ENCODE peak calls at places on chromosomes 4 and X, in six cellular contexts. G is mesendoderm, X is GM23248, W is GM23338, R is colonic mucosa, H is hepatocyte. V is an unnamed sample. For H3K27me3, the result is how much of the 10 kb centered on the place peaks cover.

GRCh38 chrX:39491548-39492297 is 606.0 kb downstream of the BCOR start:
- DNase-seq in X (no peak), W (no peak), R (peak), H (peak), G (no peak), V (peak)

GRCh38 chrX:68045008-68045577 is 388.2 kb downstream of the OPHN1 start:
- DNase-seq in X (peak), R (no peak), H (no peak), G (no peak), W (no peak), V (no peak)

GRCh38 chr4:185833055-185833598 is 21.1 kb upstream of the SORBS2 start:
- DNase-seq in R (no peak), X (no peak), W (no peak), H (no peak), G (peak), V (no peak)

GRCh38 chr4:149796381-149796780 is 19.3 kb downstream of the IQCM start:
- DNase-seq in H (no peak), R (no peak), X (peak), G (peak), W (no peak), V (no peak)

GRCh38 chrX:13607996-13608365 is 38.6 kb downstream of the EGFL6 start:
- DNase-seq in H (no peak), X (no peak), G (peak), R (no peak), W (no peak), V (no peak)

GRCh38 chrX:68487254-68487653 is 11.6 kb upstream of the YIPF6 start:
- DNase-seq in X (no peak), G (no peak), W (no peak), R (no peak), H (no peak), V (no peak)

GRCh38 chrX:44698328-44698727 is 145.5 kb upstream of the DUSP21 start:
- DNase-seq in H (no peak), R (no peak), W (no peak), X (no peak), G (no peak), V (no peak)

GRCh38 chr4:13403833-13404232 is 80.3 kb downstream of the RAB28 start:
- DNase-seq in H (no peak), G (no peak), W (no peak), X (peak), R (no peak), V (no peak)

GRCh38 chr4:52657630-52658501 is 1.2 kb downstream of the USP46 start:
- DNase-seq in R (peak), H (peak), W (peak), G (peak), X (peak), V (peak)

GRCh38 chr4:54015421-54016065 is 48.9 kb downstream of the CHIC2 start:
- DNase-seq in X (no peak), H (no peak), G (peak), R (no peak), W (peak), V (peak)

GRCh38 chr4:72613959-72614358 is 44.9 kb upstream of the ADAMTS3 start:
- DNase-seq in R (no peak), H (no peak), X (no peak), W (no peak), G (peak), V (no peak)

GRCh38 chr4:102527695-102528094 is 26.5 kb downstream of the NFKB1 start:
- DNase-seq in G (no peak), W (no peak), R (no peak), H (no peak), X (no peak), V (no peak)

GRCh38 chr4:139986621-139987510 is 167.1 kb downstream of the MAML3 start:
- DNase-seq in R (no peak), X (peak), H (no peak), G (no peak), W (no peak), V (no peak)

GRCh38 chr4:94349193-94349592 is 6.6 kb upstream of the HPGDS start:
- DNase-seq in R (no peak), H (no peak), X (peak), G (no peak), W (no peak), V (no peak)

GRCh38 chr4:38069271-38069760 is 109.1 kb downstream of the PTTG2 start:
- DNase-seq in W (peak), X (peak), R (peak), H (peak), G (peak), V (peak)

GRCh38 chr4:102472441-102473013 is 28.6 kb upstream of the NFKB1 start:
- DNase-seq in H (no peak), G (no peak), W (no peak), R (no peak), X (no peak), V (no peak)

GRCh38 chrX:124963717-124964116 is 356.0 kb upstream of the TEX13C start:
- DNase-seq in R (no peak), G (no peak), X (no peak), H (no peak), W (no peak), V (no peak)
- H3K27me3 ChIP-seq in R (under half), G (under half), X (under half), H (under half), W (under half), V (under half)

GRCh38 chr4:71486550-71487323 is 147.9 kb downstream of the SLC4A4 start:
- DNase-seq in R (no peak), H (no peak), G (no peak), X (no peak), W (no peak), V (no peak)
- H3K4me3 ChIP-seq in R (no peak), H (no peak), G (no peak), X (no peak), W (no peak), V (no peak)

GRCh38 chrX:49860867-49861535 is 18.3 kb upstream of the USP27X start:
- DNase-seq in R (no peak), H (no peak), W (no peak), X (no peak), G (no peak), V (no peak)
- H3K27me3 ChIP-seq in R (under half), H (under half), W (under half), X (under half), G (under half), V (under half)

DNA sequence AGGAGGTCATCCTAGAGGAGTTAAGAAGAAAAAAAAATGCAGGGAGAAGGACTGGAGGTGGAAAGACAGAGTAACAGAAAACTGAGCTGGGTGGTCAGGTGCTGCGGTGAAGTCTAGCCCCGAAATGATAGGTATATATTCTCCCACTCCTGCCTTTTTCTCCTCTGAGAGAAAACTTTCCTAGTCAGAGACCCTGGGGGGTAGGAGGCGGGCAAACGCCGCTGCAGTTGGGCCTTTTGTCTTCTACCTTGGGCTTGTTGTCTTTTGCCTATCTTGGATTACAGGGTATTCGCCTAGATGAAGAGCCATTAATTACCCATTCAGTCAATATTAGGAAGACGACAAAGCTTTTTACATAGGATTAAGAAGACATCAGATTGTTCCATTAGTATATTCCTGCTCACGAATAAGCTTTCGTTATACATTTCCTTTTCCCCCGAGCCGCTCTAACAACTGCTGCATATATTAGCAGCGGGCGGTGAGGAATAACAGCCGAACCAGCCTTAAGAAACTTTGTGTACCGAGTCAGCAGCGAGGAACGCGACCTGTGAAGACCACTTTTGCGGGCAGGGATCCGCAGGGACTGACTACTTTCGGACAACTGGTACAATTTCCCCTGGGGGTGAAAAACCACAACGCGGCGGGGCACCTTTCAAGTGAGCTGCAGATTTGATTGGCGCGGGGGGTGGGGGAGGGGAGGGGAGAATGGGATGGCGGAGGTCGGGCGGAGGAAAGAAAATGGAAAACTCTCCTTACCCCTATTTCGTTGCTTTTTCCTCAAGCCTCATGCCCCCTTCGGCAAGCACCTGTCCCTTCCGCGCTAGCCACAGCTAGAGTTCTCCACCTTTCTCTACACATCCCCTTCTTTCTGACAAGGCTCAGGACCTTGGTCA is 5.7 kb upstream of the PITX2 start:
- DNase-seq in H (no peak), X (no peak), W (peak), R (no peak), G (peak), V (peak)
- H3K4me3 ChIP-seq in H (peak), X (no peak), W (peak), R (no peak), G (no peak), V (peak)

GRCh38 chr4:2415213-2415612 is 3.2 kb downstream of the ZFYVE28 start:
- DNase-seq in G (no peak), W (no peak), X (no peak), R (no peak), H (no peak), V (no peak)

GRCh38 chr4:2412885-2413716 is 5.3 kb downstream of the ZFYVE28 start:
- DNase-seq in R (peak), H (peak), W (peak), X (peak), G (peak), V (peak)

GRCh38 chr4:2413821-2414610 is 4.4 kb downstream of the ZFYVE28 start:
- DNase-seq in R (peak), W (peak), G (peak), H (no peak), X (peak), V (no peak)

GRCh38 chr4:2411786-2412510 is 6.5 kb downstream of the ZFYVE28 start:
- DNase-seq in R (no peak), H (no peak), W (no peak), X (no peak), G (no peak), V (no peak)

DNA sequence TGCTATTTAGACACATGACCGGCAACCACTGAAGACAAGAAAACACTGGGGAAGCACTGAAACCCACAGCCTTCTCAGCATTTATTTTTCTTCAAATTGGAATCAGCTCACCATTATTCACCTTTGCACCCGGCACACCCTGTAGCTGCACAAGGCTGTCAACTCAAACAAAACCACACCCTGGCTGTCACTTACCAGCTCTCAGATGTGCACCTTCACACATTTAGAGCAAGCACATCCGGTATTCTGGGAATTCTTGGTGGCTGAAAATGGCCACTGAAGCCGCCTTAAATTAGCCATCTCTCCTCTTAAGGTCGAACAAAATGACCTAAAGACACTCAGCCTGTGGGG is 5.9 kb downstream of the ZFYVE28 start:
- DNase-seq in H (peak), R (peak), G (no peak), W (no peak), X (no peak), V (no peak)
- H3K27me3 ChIP-seq in H (under half), R (under half), G (under half), W (under half), X (under half), V (under half)

DNA sequence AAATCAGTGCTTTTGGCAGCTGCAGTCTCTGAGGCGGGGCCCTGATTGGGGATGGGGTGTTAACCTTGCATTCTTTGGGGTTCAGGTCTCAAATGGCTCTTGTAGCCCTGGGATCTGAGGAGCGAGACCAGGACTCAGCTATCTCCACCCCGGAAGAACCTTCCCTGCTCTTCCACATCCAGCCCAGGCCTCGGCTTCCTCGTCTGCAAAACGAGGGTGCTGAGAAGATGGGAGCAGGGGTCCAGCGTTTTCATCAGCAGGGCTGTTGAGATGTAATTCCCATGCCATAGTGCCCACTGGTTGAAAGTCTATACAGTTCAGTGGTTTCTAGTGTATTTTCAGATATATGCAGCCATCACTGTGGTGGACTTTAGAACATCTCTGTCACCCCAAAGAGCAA is 34.6 kb upstream of the WFS1 start:
- DNase-seq in R (no peak), W (no peak), G (no peak), H (no peak), X (no peak), V (peak)
- H3K4me3 ChIP-seq in R (no peak), W (no peak), G (no peak), H (no peak), X (no peak), V (no peak)

GRCh38 chrX:23269923-23270322 is 64.7 kb upstream of the PTCHD1 start:
- DNase-seq in W (no peak), G (no peak), X (no peak), H (no peak), R (no peak), V (no peak)

GRCh38 chrX:23276475-23276874 is 58.2 kb upstream of the PTCHD1 start:
- DNase-seq in R (no peak), H (no peak), W (no peak), G (no peak), X (no peak), V (no peak)

GRCh38 chrX:23271011-23271410 is 63.6 kb upstream of the PTCHD1 start:
- DNase-seq in W (no peak), H (no peak), X (no peak), G (no peak), R (no peak), V (no peak)
- H3K27me3 ChIP-seq in W (under half), H (under half), X (under half), G (under half), R (under half), V (under half)

V was measured in H7.